ENCODE peak calls at places on chromosomes 12 and 14, in six cellular contexts. R, F, V, H, D and S are unnamed samples.
A peak's percentile ranks its signal among the peaks of the same experiment; 100 is the strongest.

GRCh38 chr14:36773136-36773540 is 111.5 kb downstream of the PAX9 start:
- DNase-seq in R (no peak), F (no peak), V (no peak), H (no peak), D (peak; percentile 11), S (no peak)

GRCh38 chr14:81209187-81209836 is 11.4 kb downstream of the GTF2A1 start:
- DNase-seq in R (no peak), F (no peak), V (no peak), H (no peak), D (no peak), S (no peak)

GRCh38 chr14:105465209-105466031 is 9.2 kb upstream of the CRIP2 start:
- DNase-seq in R (no peak), F (peak; percentile 76), V (no peak), H (no peak), D (no peak), S (no peak)

GRCh38 chr12:11513288-11513687 is 117.9 kb upstream of the PRB2 start:
- DNase-seq in R (no peak), F (no peak), V (peak; percentile 66), H (no peak), D (no peak), S (no peak)

GRCh38 chr12:6827982-6828670 is at the start of gene P3H3:
- DNase-seq in R (no peak), F (no peak), V (peak; percentile 84), H (peak; percentile 33), D (peak; percentile 42), S (peak; percentile 43)

GRCh38 chr12:27573972-27574371 is 50.0 kb downstream of the PPFIBP1 start:
- DNase-seq in R (no peak), F (no peak), V (no peak), H (no peak), D (peak; percentile 97), S (no peak)

GRCh38 chr14:70665448-70666363 is 24.0 kb downstream of the TTC9 start:
- DNase-seq in R (no peak), F (peak; percentile 78), V (no peak), H (peak; percentile 93), D (no peak), S (no peak)

GRCh38 chr12:115398311-115398781 is 714.4 kb upstream of the TBX3 start:
- DNase-seq in R (no peak), F (no peak), V (peak; percentile 16), H (no peak), D (no peak), S (no peak)

GRCh38 chr12:130947028-130947427 is 6.7 kb upstream of the ADGRD1 start:
- DNase-seq in R (no peak), F (no peak), V (no peak), H (no peak), D (no peak), S (no peak)

GRCh38 chr12:80709811-80710726 is 2.6 kb downstream of the MYF6 start:
- DNase-seq in R (no peak), F (no peak), V (peak; percentile 43), H (no peak), D (no peak), S (peak; percentile 44)

GRCh38 chr12:3944620-3945019 is 71.4 kb upstream of the PARP11 start:
- DNase-seq in R (no peak), F (no peak), V (no peak), H (no peak), D (no peak), S (no peak)

GRCh38 chr12:70043490-70044138 is 199.6 kb upstream of the CNOT2 start:
- DNase-seq in R (no peak), F (no peak), V (no peak), H (no peak), D (no peak), S (no peak)

GRCh38 chr12:127455347-127456265 is 811.4 kb upstream of the TMEM132C start:
- DNase-seq in R (no peak), F (no peak), V (peak; percentile 36), H (no peak), D (peak; percentile 1), S (peak; percentile 24)

GRCh38 chr14:34189866-34190265 is 239.0 kb upstream of the EGLN3 start:
- DNase-seq in R (no peak), F (no peak), V (no peak), H (no peak), D (no peak), S (no peak)

GRCh38 chr14:36173161-36173560 is 3.4 kb downstream of the PTCSC3 start:
- DNase-seq in R (no peak), F (no peak), V (no peak), H (no peak), D (peak; percentile 8), S (no peak)

GRCh38 chr12:124386059-124386458 is 91.2 kb downstream of the RFLNA start:
- DNase-seq in R (no peak), F (no peak), V (no peak), H (no peak), D (peak; percentile 42), S (peak; percentile 62)

GRCh38 chr12:11730299-11731041 is 81.0 kb downstream of the ETV6 start:
- DNase-seq in R (no peak), F (peak; percentile 71), V (no peak), H (peak; percentile 84), D (no peak), S (no peak)

DNA sequence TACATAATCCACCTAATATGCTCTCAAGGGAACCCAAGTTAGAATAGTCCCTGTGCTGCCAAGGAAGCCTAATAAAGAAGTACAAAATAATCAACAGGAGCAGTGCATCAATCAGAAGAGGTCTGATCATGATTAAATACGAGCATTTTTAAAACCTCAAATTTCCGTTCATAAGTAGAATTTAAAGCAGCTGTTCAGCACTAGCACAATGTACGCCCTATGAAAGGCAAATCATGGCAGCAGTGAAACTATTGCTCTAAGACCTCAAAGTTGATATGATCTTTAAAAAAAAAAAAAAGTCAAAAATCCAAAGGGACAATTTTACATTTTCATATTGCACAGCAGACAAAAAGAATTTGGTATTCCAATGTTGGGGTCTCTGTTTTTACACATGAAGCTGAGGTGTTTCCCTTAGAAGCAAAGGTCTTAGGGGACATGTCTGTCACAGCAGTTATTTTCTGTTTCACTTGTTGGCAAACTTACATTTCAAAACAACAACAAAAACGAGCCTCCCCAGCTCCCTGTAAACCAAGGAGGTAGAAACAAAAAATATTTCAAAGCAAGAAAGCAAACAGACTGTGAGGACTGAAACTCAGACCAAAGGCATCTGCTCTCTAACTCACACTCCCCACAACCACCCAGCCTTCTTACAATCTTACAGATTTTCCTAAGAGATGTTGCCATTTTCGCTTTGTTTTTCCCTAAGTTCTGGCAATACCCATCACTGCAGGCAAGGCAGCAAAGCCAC is 28.2 kb downstream of the SOX5 start:
- DNase-seq in R (no peak), F (no peak), V (no peak), H (no peak), D (peak; percentile 28), S (no peak)
- TF ChIP-seq CTCF in R (no peak), F (no peak), V (no peak), H (no peak), D (no peak), S (no peak)

GRCh38 chr12:106080111-106080732 is 58.5 kb downstream of the NUAK1 start:
- DNase-seq in R (no peak), F (no peak), V (no peak), H (no peak), D (peak; percentile 94), S (peak; percentile 38)

GRCh38 chr12:106079148-106079738 is 59.5 kb downstream of the NUAK1 start:
- DNase-seq in R (no peak), F (no peak), V (no peak), H (no peak), D (no peak), S (no peak)

GRCh38 chr12:106081606-106082005 is 57.1 kb downstream of the NUAK1 start:
- DNase-seq in R (no peak), F (no peak), V (no peak), H (no peak), D (peak; percentile 75), S (no peak)

GRCh38 chr12:106080786-106081185 is 58.0 kb downstream of the NUAK1 start:
- DNase-seq in R (no peak), F (no peak), V (no peak), H (no peak), D (no peak), S (no peak)

DNA sequence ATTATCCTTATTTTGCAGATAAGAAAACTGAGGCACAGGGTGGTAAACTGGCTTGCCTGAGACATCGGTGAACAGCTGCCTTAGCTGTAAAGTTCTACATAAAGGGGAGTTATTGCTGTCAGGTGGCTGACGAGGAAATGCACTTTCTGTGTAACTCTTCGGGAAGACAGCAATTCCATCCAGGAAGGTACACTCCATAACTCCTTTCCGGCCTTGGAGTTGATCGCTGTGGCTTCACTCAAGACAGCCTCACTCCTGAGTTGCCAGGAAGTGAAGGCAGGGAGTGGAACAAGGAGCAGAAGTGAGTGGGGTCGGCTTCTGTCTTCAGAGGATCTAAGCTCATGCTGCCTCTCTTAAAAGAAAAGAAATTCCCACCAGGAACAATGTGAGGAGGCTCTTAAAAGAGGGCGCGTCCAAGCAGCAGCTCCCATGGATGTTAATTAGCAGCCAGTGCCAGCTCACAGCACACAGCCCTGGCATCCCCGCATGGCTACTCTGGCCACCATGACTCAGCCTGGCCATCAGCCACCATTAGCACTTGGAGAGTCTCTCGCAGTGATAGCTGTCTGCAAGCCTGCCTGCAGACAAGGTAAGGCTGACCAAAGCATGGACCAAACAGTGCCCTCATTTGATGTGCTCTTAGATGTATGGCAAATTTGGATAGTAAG is 60.3 kb downstream of the NUAK1 start:
- DNase-seq in R (no peak), F (no peak), V (no peak), H (no peak), D (peak; percentile 88), S (no peak)
- H3K27ac ChIP-seq in R (no peak overlapping the region), F (peak overlapping the region; percentile 60), V (peak overlapping the region; percentile 96), H (no peak overlapping the region), D (peak overlapping the region; percentile 55), S (no peak overlapping the region)

DNA sequence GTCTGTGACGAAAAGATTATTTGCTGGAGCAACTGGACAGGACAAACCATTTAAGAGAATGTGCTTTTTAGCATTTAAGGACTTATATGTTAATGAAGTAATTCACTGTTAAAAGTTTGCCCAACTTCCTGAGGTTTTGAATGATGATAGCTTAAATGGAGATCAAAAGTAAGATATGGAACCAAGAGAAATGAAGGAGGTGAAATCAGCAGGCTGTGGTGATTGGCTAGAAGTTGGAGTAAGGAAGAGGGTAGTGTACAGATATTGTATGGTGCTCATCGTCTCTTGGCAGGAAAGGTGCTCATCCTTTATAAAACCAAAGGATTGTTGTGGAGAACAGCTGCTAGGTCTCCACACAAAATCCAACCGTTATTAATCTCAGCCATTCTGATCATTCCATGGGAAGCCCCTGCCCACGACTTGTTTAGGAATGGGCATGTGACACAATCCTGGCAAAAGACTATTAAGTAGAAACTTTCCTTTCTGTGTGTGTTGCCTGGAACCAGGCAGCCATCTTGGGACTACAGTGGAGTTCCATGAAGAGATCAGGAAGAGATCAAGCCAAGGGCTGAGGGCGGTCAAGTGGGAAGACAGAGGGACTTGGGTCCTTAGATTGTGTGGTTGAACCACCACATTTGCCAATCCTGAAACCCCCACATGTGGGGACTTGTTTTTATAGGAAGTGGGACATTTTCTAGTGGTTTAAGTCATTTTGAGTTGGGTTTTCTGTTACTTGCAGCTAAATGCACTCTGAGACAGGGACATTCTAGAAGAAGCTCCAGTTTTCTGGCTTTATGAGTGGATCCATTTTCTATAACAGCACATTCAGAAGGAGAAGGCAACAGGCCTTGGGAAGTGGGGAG is 56.8 kb upstream of the CHST11 start:
- DNase-seq in R (no peak), F (no peak), V (no peak), H (no peak), D (no peak), S (no peak)
- H3K4me3 ChIP-seq in R (no peak overlapping the region), F (no peak overlapping the region), V (no peak overlapping the region), H (no peak overlapping the region), D (no peak overlapping the region), S (no peak overlapping the region)

DNA sequence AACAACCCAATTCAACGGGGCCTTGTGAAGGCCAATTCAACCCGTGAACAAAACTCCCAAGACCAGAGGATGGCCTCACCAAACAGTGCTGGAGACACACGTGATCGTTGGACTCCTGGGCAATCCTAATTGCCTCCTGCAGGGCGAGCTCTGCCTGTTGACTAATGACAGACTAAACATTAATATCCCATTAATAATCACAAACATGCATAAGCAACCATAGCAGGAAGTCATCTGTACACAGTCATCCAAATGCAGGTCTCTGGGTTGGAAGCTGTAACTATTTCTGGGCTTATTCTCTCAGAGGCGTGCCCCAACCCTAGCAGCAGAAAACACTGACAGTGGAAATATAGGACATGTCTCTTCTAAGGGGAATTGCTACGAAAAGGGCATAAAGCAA is 20.9 kb downstream of the ANAPC5 start:
- DNase-seq in R (no peak), F (no peak), V (no peak), H (no peak), D (no peak), S (no peak)
- TF ChIP-seq CTCF in R (no peak), F (no peak), V (no peak), H (no peak), D (no peak), S (no peak)